ENCODE peak calls at places on chromosomes 13 and 19, in five cellular contexts. A is GM23338, D is type B pancreatic cell, H is stomach, X is upper lobe of right lung. V is an unnamed sample.

GRCh38 chr19:58374200-58374599 is 6.6 kb downstream of the ZNF837 start:
- DNase-seq in A (no peak), D (no peak), H (no peak), X (no peak), V (no peak)

GRCh38 chr13:26946675-26947342 is 186.2 kb upstream of the GPR12 start:
- DNase-seq in A (peak; percentile 74), D (no peak), H (no peak), X (no peak), V (no peak)

GRCh38 chr13:99982741-99983400 is 1.3 kb downstream of the ZIC2 start:
- DNase-seq in A (peak; percentile 31), D (no peak), H (no peak), X (no peak), V (no peak)

GRCh38 chr19:14563989-14564650 is 7.7 kb downstream of the NDUFB7 start:
- DNase-seq in A (peak; percentile 94), D (no peak), H (no peak), X (no peak), V (no peak)

GRCh38 chr19:41373993-41374392 is 2.3 kb upstream of the TMEM91 start:
- DNase-seq in A (no peak), D (no peak), H (peak; percentile 88), X (peak; percentile 85), V (peak; percentile 87)

GRCh38 chr13:46866150-46866549 is 30.7 kb downstream of the HTR2A start:
- DNase-seq in A (peak; percentile 15), D (no peak), H (no peak), X (peak; percentile 86), V (no peak)

GRCh38 chr13:67880916-67881315 is 650.8 kb upstream of the PCDH9 start:
- DNase-seq in A (no peak), D (no peak), H (no peak), X (no peak), V (no peak)

GRCh38 chr19:10086904-10087256 is 763 bp downstream of the SHFL start:
- DNase-seq in A (no peak), D (no peak), H (no peak), X (no peak), V (no peak)

GRCh38 chr19:7916137-7916907 is 1.7 kb downstream of the TGFBR3L start:
- DNase-seq in A (peak; percentile 71), D (no peak), H (peak; percentile 42), X (peak; percentile 68), V (no peak)

GRCh38 chr13:91017031-91017668 is 330.3 kb upstream of the MIR17HG start:
- DNase-seq in A (peak; percentile 64), D (no peak), H (peak; percentile 28), X (peak; percentile 41), V (no peak)

GRCh38 chr19:913080-913748 is at the start of gene R3HDM4:
- DNase-seq in A (peak; percentile 68), D (no peak), H (peak; percentile 86), X (peak; percentile 93), V (no peak)

GRCh38 chr13:40484101-40484800 is 182.2 kb downstream of the FOXO1 start:
- DNase-seq in A (no peak), D (no peak), H (no peak), X (no peak), V (no peak)

GRCh38 chr13:45055902-45056648 is 64.2 kb upstream of the GTF2F2 start:
- DNase-seq in A (no peak), D (no peak), H (no peak), X (no peak), V (no peak)

GRCh38 chr13:104357672-104358314 is 1291.6 kb upstream of the SLC10A2 start:
- DNase-seq in A (no peak), D (no peak), H (no peak), X (no peak), V (no peak)

GRCh38 chr13:42279080-42279479 is 7.1 kb downstream of the AKAP11 start:
- DNase-seq in A (no peak), D (no peak), H (no peak), X (no peak), V (no peak)

GRCh38 chr13:45258339-45258685 is 57.5 kb upstream of the KCTD4 start:
- DNase-seq in A (no peak), D (no peak), H (no peak), X (no peak), V (no peak)

GRCh38 chr13:23509781-23510543 is 60.2 kb upstream of the TNFRSF19 start:
- DNase-seq in A (no peak), D (no peak), H (no peak), X (no peak), V (no peak)

GRCh38 chr13:32901994-32902780 is 114.0 kb upstream of the KL start:
- DNase-seq in A (no peak), D (no peak), H (no peak), X (no peak), V (no peak)

GRCh38 chr19:8965887-8966286 is 44.3 kb downstream of the MUC16 start:
- DNase-seq in A (no peak), D (no peak), H (no peak), X (no peak), V (no peak)

GRCh38 chr13:97934590-97934989 is 18.9 kb upstream of the IPO5 start:
- DNase-seq in A (peak; percentile 12), D (no peak), H (no peak), X (no peak), V (no peak)

GRCh38 chr19:14786421-14786851 is 8.1 kb upstream of the ADGRE2 start:
- DNase-seq in A (peak; percentile 79), D (peak; percentile 65), H (no peak), X (no peak), V (no peak)

GRCh38 chr13:48902421-48902820 is 73.3 kb upstream of the FNDC3A start:
- DNase-seq in A (peak; percentile 50), D (no peak), H (no peak), X (no peak), V (no peak)

GRCh38 chr13:90640976-90641375 is 706.5 kb upstream of the MIR17HG start:
- DNase-seq in A (no peak), D (no peak), H (no peak), X (no peak), V (no peak)

GRCh38 chr13:48000559-48001126 is 430 bp downstream of the SUCLA2 start:
- DNase-seq in A (peak; percentile 50), D (no peak), H (peak; percentile 27), X (no peak), V (no peak)

GRCh38 chr13:114115796-114116195 is 16.6 kb downstream of the RASA3 start:
- DNase-seq in A (no peak), D (no peak), H (peak; percentile 2), X (peak; percentile 54), V (no peak)

GRCh38 chr13:114113961-114114360 is 18.5 kb downstream of the RASA3 start:
- DNase-seq in A (no peak), D (no peak), H (no peak), X (peak; percentile 15), V (no peak)

GRCh38 chr13:114116734-114117133 is 15.7 kb downstream of the RASA3 start:
- DNase-seq in A (no peak), D (no peak), H (no peak), X (peak; percentile 5), V (no peak)

GRCh38 chr13:114112826-114113322 is 19.5 kb downstream of the RASA3 start:
- DNase-seq in A (peak; percentile 59), D (no peak), H (no peak), X (peak; percentile 48), V (no peak)

DNA sequence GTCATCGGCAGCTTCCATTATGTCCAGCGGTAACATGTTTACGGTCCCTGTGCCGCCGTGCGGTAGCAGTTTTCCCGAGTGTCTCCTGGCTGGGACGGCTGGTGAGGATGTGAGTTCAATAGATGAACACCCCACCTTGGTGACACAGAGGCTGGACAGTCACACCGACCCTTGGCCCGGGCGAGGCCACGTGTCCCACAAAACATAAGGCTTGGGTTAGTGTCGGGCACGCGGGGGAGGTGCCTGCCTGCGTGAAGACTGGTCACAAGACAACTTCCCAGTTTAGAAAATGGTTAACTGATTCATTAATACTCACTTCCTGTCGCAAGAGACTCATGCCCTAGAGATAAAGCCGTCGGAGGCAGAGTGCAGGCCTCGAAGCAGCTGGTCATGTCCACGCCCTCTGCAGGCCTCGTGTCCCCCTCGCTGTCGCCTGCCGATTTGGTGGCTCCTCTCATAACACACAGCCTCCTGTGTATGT is 17.2 kb downstream of the RASA3 start:
- DNase-seq in A (no peak), D (no peak), H (peak; percentile 29), X (peak; percentile 85), V (no peak)
- TF ChIP-seq CTCF in A (no peak), D (no peak), H (no peak), X (no peak), V (no peak)

DNA sequence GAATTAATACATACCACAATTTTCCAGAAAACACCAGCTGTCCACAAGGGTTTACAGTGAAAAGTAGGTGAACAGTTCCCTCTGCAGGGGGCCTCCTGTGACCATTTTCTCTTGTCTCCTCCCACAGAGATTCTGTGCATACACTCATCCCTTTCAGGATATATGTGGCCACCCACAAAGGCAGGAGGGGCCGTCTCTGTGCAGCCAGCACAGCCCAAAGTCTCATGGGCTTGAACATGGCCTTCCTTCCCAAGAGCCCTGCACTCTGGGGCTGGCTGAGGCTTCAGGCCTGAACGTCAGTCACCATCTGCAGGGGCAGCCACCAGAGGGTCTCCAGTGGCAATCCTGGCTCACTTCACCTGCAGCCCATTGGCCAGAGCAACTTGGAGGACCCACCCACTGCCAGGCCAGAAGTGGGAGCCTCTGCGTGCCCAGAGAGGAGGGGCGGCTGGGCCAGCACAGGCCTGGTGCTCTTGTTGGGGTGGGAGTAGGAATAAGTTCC is 25.2 kb downstream of the TMEM161A start:
- DNase-seq in A (peak; percentile 68), D (no peak), H (no peak), X (no peak), V (no peak)
- TF ChIP-seq CTCF in A (no peak), D (no peak), H (no peak), X (no peak), V (no peak)

GRCh38 chr19:4539169-4539696 is 603 bp downstream of the LRG1 start:
- DNase-seq in A (no peak), D (no peak), H (no peak), X (no peak), V (no peak)

GRCh38 chr19:4536798-4537197 is 1.8 kb upstream of the PLIN5 start:
- DNase-seq in A (no peak), D (no peak), H (no peak), X (no peak), V (no peak)

GRCh38 chr19:4539697-4540581 is at the start of gene LRG1:
- DNase-seq in A (peak; percentile 54), D (no peak), H (peak; percentile 90), X (peak; percentile 90), V (no peak)

GRCh38 chr19:4538601-4538954 is 1.3 kb downstream of the LRG1 start:
- DNase-seq in A (no peak), D (no peak), H (no peak), X (no peak), V (no peak)

GRCh38 chr19:4537953-4538600 is 1.8 kb downstream of the LRG1 start:
- DNase-seq in A (peak; percentile 65), D (peak; percentile 66), H (no peak), X (no peak), V (no peak)
- TF ChIP-seq CTCF in A (peak; percentile 72), D (no peak), H (no peak), X (no peak), V (no peak)

DNA sequence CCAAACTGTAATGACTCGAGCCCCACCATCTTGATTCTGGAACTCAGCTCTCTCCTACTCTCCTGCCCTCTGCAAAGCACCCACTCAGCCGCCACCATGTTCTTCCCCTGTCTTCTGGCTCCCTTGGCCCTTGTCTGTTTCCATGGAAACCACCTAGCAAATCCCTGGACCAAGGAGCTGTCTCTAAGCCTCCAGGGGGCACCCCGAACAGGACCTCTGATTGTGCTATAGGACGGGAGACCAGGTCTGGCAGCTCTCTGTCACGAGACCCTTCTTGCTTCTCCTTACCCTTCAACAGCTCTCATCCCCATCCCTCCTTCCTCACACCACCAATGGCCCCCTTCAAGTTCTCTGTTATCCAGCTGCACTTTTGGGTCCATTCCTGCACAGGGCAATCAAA is 277.7 kb upstream of the ZNF507 start:
- DNase-seq in A (peak; percentile 86), D (no peak), H (no peak), X (no peak), V (no peak)
- TF ChIP-seq CTCF in A (peak; percentile 63), D (no peak), H (no peak), X (no peak), V (no peak)

V was measured in coronary artery.